ENCODE peak calls at places on chromosomes 1 and 21, in six cellular contexts. S is GM06990; F is activated B cell treated with CpG ODN at 0.5 μM for 24 hours; H is lower lobe of right lung; N is fibroblast of lung; V is CD8-positive, alpha-beta T cell. Q is an unnamed sample.

GRCh38 chr1:221961532-221962292 is 219.8 kb upstream of the DUSP10 start:
- DNase-seq in V (no peak), S (no peak), F (no peak), N (peak; percentile 63), H (peak; percentile 46), Q (no peak)

GRCh38 chr21:44846485-44847260 is 26.8 kb downstream of the PTTG1IP start:
- DNase-seq in F (peak; percentile 31), H (peak; percentile 79), V (no peak), S (no peak), N (no peak), Q (no peak)

GRCh38 chr1:34858901-34859441 is 578 bp downstream of the SMIM12 start:
- DNase-seq in N (peak; percentile 45), S (no peak), H (no peak), V (no peak), F (no peak), Q (no peak)

GRCh38 chr1:187928288-187928687 is 1099.5 kb downstream of the PLA2G4A start:
- DNase-seq in N (peak; percentile 67), V (no peak), F (no peak), S (no peak), H (no peak), Q (peak; percentile 2)

GRCh38 chr1:103372866-103373265 is 152.6 kb upstream of the RNPC3 start:
- DNase-seq in N (no peak), V (no peak), S (no peak), H (no peak), F (no peak), Q (no peak)

GRCh38 chr1:172775598-172776570 is 117.0 kb downstream of the FASLG start:
- DNase-seq in H (no peak), N (peak; percentile 90), S (no peak), F (no peak), V (no peak), Q (no peak)

GRCh38 chr1:188425687-188426086 is 1596.9 kb downstream of the PLA2G4A start:
- DNase-seq in N (peak; percentile 81), F (no peak), H (no peak), S (no peak), V (no peak), Q (no peak)

GRCh38 chr21:15868940-15869339 is 139.2 kb downstream of the USP25 start:
- DNase-seq in N (no peak), H (no peak), F (no peak), V (no peak), S (no peak), Q (no peak)

GRCh38 chr1:147236959-147237791 is 5.3 kb upstream of the CHD1L start:
- DNase-seq in V (no peak), F (no peak), S (no peak), N (no peak), H (no peak), Q (no peak)

GRCh38 chr1:60575326-60575874 is 501.8 kb upstream of the C1orf87 start:
- DNase-seq in F (no peak), H (no peak), V (no peak), S (no peak), N (no peak), Q (no peak)

GRCh38 chr1:42931108-42931539 is 27.5 kb downstream of the SLC2A1 start:
- DNase-seq in N (peak; percentile 57), H (no peak), S (peak; percentile 72), V (no peak), F (peak; percentile 47), Q (no peak)

GRCh38 chr1:90761781-90762589 is 44.9 kb upstream of the BARHL2 start:
- DNase-seq in H (no peak), N (no peak), S (no peak), V (no peak), F (no peak), Q (no peak)

GRCh38 chr21:40686526-40686925 is 160.4 kb downstream of the DSCAM start:
- DNase-seq in F (no peak), H (no peak), S (no peak), N (no peak), V (no peak), Q (no peak)

GRCh38 chr21:42781981-42782722 is 97.2 kb downstream of the WDR4 start:
- DNase-seq in H (no peak), F (no peak), S (no peak), N (no peak), V (no peak), Q (no peak)

GRCh38 chr21:42499430-42500106 is 3.5 kb upstream of the RSPH1 start:
- DNase-seq in F (no peak), S (no peak), V (no peak), H (no peak), N (no peak), Q (peak; percentile 9)

GRCh38 chr1:29639741-29640427 is 403.6 kb downstream of the PTPRU start:
- DNase-seq in F (no peak), S (no peak), H (no peak), V (no peak), N (peak; percentile 22), Q (no peak)

GRCh38 chr21:15751037-15751436 is 21.3 kb downstream of the USP25 start:
- DNase-seq in V (no peak), S (no peak), H (no peak), N (no peak), F (no peak), Q (no peak)

GRCh38 chr1:20847619-20848080 is 60.5 kb upstream of the HP1BP3 start:
- DNase-seq in N (peak; percentile 11), V (no peak), S (no peak), H (no peak), F (no peak), Q (no peak)

GRCh38 chr1:36383240-36383639 is 2.5 kb downstream of the STK40 start:
- DNase-seq in F (no peak), V (no peak), N (no peak), H (no peak), S (no peak), Q (no peak)

GRCh38 chr1:118485757-118486156 is 300.7 kb upstream of the SPAG17 start:
- DNase-seq in V (no peak), H (no peak), F (no peak), S (no peak), N (no peak), Q (no peak)

GRCh38 chr1:182676321-182676720 is 8.1 kb downstream of the RGS8 start:
- DNase-seq in H (no peak), F (no peak), N (peak; percentile 2), S (no peak), V (no peak), Q (no peak)

GRCh38 chr1:210437111-210437510 is 108.4 kb downstream of the HHAT start:
- DNase-seq in N (no peak), S (no peak), H (no peak), F (no peak), V (no peak), Q (no peak)

GRCh38 chr1:29804181-29804899 is 568.0 kb downstream of the PTPRU start:
- DNase-seq in F (no peak), H (no peak), S (no peak), V (no peak), N (no peak), Q (no peak)

GRCh38 chr1:116178837-116179236 is 67.6 kb downstream of the MAB21L3 start:
- DNase-seq in N (no peak), F (no peak), S (no peak), H (no peak), V (no peak), Q (no peak)

GRCh38 chr1:182426442-182427430 is 23.2 kb upstream of the RGSL1 start:
- DNase-seq in N (no peak), F (no peak), H (no peak), V (no peak), S (peak; percentile 78), Q (no peak)

GRCh38 chr1:160879056-160879455 is 5.9 kb downstream of the ITLN1 start:
- DNase-seq in N (no peak), F (no peak), H (no peak), V (no peak), S (no peak), Q (no peak)

GRCh38 chr1:179876289-179876715 is 1.3 kb downstream of the TOR1AIP2 start:
- DNase-seq in V (no peak), H (no peak), F (no peak), N (peak; percentile 36), S (no peak), Q (no peak)

GRCh38 chr21:33198346-33199135 is 31.2 kb upstream of the IFNAR2 start:
- DNase-seq in N (peak; percentile 58), S (no peak), V (no peak), H (peak; percentile 76), F (no peak), Q (no peak)

GRCh38 chr21:42089665-42090310 is 18.7 kb downstream of the UMODL1 start:
- DNase-seq in N (no peak), V (no peak), S (no peak), H (no peak), F (no peak), Q (no peak)

GRCh38 chr1:21206117-21206516 is 29.4 kb upstream of the EIF4G3 start:
- DNase-seq in H (no peak), N (no peak), V (no peak), S (no peak), F (no peak), Q (no peak)

GRCh38 chr21:32448803-32449594 is 36.5 kb downstream of the EVA1C start:
- DNase-seq in F (no peak), V (no peak), H (no peak), S (no peak), N (peak; percentile 12), Q (no peak)

GRCh38 chr1:10901091-10901893 is 104.8 kb upstream of the CASZ1 start:
- DNase-seq in H (peak; percentile 75), S (no peak), F (no peak), N (no peak), V (no peak), Q (no peak)

DNA sequence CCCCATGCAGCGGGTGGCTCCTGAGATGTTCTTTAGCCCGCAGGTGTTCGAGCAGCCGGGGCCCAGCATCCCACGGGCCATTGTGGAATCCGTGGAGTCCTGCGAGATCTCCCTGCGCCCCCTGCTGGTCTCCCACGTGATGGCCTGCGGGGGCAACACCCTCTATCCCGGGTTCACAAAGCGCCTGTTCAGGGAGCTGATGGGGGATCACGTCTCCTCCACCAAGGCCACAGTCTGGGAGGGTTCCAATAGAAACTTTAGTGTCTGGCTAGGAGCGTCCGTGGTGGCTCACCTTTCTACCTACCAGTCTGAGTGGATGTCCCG is 71.0 kb downstream of the ACTL8 start:
- DNase-seq in F (no peak), S (peak; percentile 24), H (peak; percentile 58), V (no peak), N (peak; percentile 34), Q (peak; percentile 68)
- TF ChIP-seq CTCF in F (no peak), S (peak; percentile 81), H (peak; percentile 63), V (no peak), N (peak; percentile 74), Q (peak; percentile 70)

GRCh38 chr1:204623894-204624361 is 61.6 kb downstream of the LRRN2 start:
- DNase-seq in F (no peak), H (no peak), V (no peak), S (no peak), N (no peak), Q (no peak)
- TF ChIP-seq CTCF in F (no peak), H (no peak), V (no peak), S (no peak), N (peak; percentile 17), Q (peak; percentile 49)

GRCh38 chr1:202101182-202101581 is 21.5 kb upstream of the GPR37L1 start:
- DNase-seq in V (no peak), H (no peak), F (no peak), S (no peak), N (no peak), Q (no peak)
- TF ChIP-seq CTCF in V (no peak), H (no peak), F (no peak), S (no peak), N (no peak), Q (no peak)

GRCh38 chr1:55524013-55524412 is 308.8 kb upstream of the USP24 start:
- DNase-seq in V (no peak), F (no peak), S (no peak), N (no peak), H (no peak), Q (no peak)
- TF ChIP-seq CTCF in V (no peak), F (no peak), S (no peak), N (no peak), H (no peak), Q (no peak)

Q was measured in neural crest cell.